ENCODE peak calls at places on chromosome 18, in seven cellular contexts. J, I, V, O, L, Y and Z are unnamed samples.

GRCh38 chr18:9974279-9974915 is 60.6 kb downstream of the VAPA start:
- DNase-seq in J (no peak), I (no peak), V (no peak), O (no peak), L (no peak), Y (no peak), Z (no peak)

GRCh38 chr18:23992119-23992940 is 22.2 kb upstream of the TTC39C start:
- DNase-seq in J (peak), I (no peak), V (no peak), O (peak), L (no peak), Y (no peak), Z (no peak)

GRCh38 chr18:7207366-7207765 is 23.5 kb upstream of the LRRC30 start:
- DNase-seq in J (no peak), I (no peak), V (no peak), O (no peak), L (no peak), Y (peak), Z (no peak)

GRCh38 chr18:58447342-58448190 is 181.3 kb downstream of the ALPK2 start:
- DNase-seq in J (no peak), I (no peak), V (no peak), O (no peak), L (no peak), Y (peak), Z (peak)

GRCh38 chr18:8938817-8939216 is 163.7 kb upstream of the NDUFV2 start:
- DNase-seq in J (no peak), I (no peak), V (peak), O (no peak), L (no peak), Y (peak), Z (no peak)

GRCh38 chr18:51235011-51235789 is 37.7 kb upstream of the MEX3C start:
- DNase-seq in J (no peak), I (no peak), V (peak), O (no peak), L (no peak), Y (peak), Z (peak)

GRCh38 chr18:52334896-52335295 is 5.1 kb upstream of the DCC start:
- DNase-seq in J (no peak), I (no peak), V (peak), O (peak), L (no peak), Y (peak), Z (no peak)

GRCh38 chr18:10519999-10520935 is 5.6 kb upstream of the NAPG start:
- DNase-seq in J (peak), I (peak), V (peak), O (peak), L (peak), Y (peak), Z (peak)

GRCh38 chr18:21703241-21703820 is 1.2 kb downstream of the ABHD3 start:
- DNase-seq in J (peak), I (no peak), V (peak), O (peak), L (peak), Y (no peak), Z (peak)